ENCODE peak calls at places on chromosomes 7 and 10, in four cellular contexts. P, J, O and M are unnamed samples.

GRCh38 chr10:3757250-3757637 is 27.8 kb downstream of the KLF6 start:
- DNase-seq in J (no peak), O (no peak), P (no peak), M (no peak)

GRCh38 chr7:35747611-35748010 is 52.7 kb upstream of the HERPUD2 start:
- DNase-seq in J (no peak), O (peak), P (no peak), M (no peak)

GRCh38 chr7:52085610-52086009 is 769.0 kb upstream of the COBL start:
- DNase-seq in J (no peak), P (no peak), O (no peak), M (no peak)

GRCh38 chr10:74177140-74177677 is 26.2 kb downstream of the ADK start:
- DNase-seq in O (peak), P (peak), J (no peak), M (no peak)

GRCh38 chr7:30923009-30923773 is 11.5 kb downstream of the AQP1 start:
- DNase-seq in J (no peak), O (no peak), P (no peak), M (no peak)

GRCh38 chr7:38756521-38756920 is 125.3 kb upstream of the AMPH start:
- DNase-seq in P (no peak), J (no peak), O (peak), M (no peak)

GRCh38 chr7:34928560-34928959 is 108.7 kb downstream of the DPY19L1 start:
- DNase-seq in P (no peak), O (no peak), J (no peak), M (no peak)

GRCh38 chr10:112815238-112816032 is 134.6 kb upstream of the TCF7L2 start:
- DNase-seq in P (peak), O (peak), J (no peak), M (peak)

GRCh38 chr10:17685227-17685840 is 41.4 kb downstream of the STAM start:
- DNase-seq in P (no peak), O (no peak), J (peak), M (no peak)

GRCh38 chr7:71016387-71016786 is 115.6 kb upstream of the GALNT17 start:
- DNase-seq in P (no peak), J (no peak), O (no peak), M (no peak)

GRCh38 chr10:127174866-127175265 is 21.5 kb downstream of the INSYN2A start:
- DNase-seq in P (no peak), J (no peak), O (no peak), M (no peak)

GRCh38 chr7:69599879-69600764 is 1.8 kb downstream of the AUTS2 start:
- DNase-seq in O (peak), J (peak), P (no peak), M (no peak)

GRCh38 chr10:60964257-60965235 is 20.6 kb upstream of the RHOBTB1 start:
- DNase-seq in J (no peak), P (peak), O (peak), M (peak)

GRCh38 chr7:129162732-129163131 is 18.2 kb downstream of the TSPAN33 start:
- DNase-seq in P (peak), J (no peak), O (no peak), M (no peak)

GRCh38 chr7:112547916-112548315 is 67.1 kb downstream of the LSMEM1 start:
- DNase-seq in J (no peak), P (peak), O (no peak), M (no peak)

GRCh38 chr7:105654994-105655900 is 74.0 kb upstream of the EFCAB10 start:
- DNase-seq in O (peak), J (no peak), P (peak), M (peak)

GRCh38 chr7:12630615-12630884 is 56.9 kb upstream of the ARL4A start:
- DNase-seq in O (no peak), P (no peak), J (no peak), M (no peak)

GRCh38 chr10:11899067-11899876 is 76.1 kb downstream of the PROSER2 start:
- DNase-seq in O (no peak), P (no peak), J (no peak), M (no peak)

GRCh38 chr10:30114401-30114800 is 55.0 kb upstream of the JCAD start:
- DNase-seq in O (no peak), J (no peak), P (no peak), M (no peak)

GRCh38 chr10:56269181-56269580 is 91.9 kb downstream of the ZWINT start:
- DNase-seq in J (no peak), O (no peak), P (no peak), M (no peak)

GRCh38 chr7:12771378-12771877 is 84.0 kb downstream of the ARL4A start:
- DNase-seq in O (peak), P (no peak), J (no peak), M (no peak)

GRCh38 chr7:46969303-46970130 is 612.4 kb downstream of the TNS3 start:
- DNase-seq in P (peak), O (peak), J (no peak), M (peak)

GRCh38 chr10:71397340-71398212 is 856 bp downstream of the CDH23 start:
- DNase-seq in J (no peak), P (no peak), O (no peak), M (no peak)

GRCh38 chr10:69130251-69130650 is 6.3 kb downstream of the VPS26A start:
- DNase-seq in P (peak), J (no peak), O (peak), M (no peak)

GRCh38 chr10:42801135-42801534 is 18.5 kb downstream of the BMS1 start:
- DNase-seq in P (no peak), O (no peak), J (no peak), M (no peak)

GRCh38 chr10:74190494-74190893 is 39.5 kb downstream of the ADK start:
- DNase-seq in P (peak), J (no peak), O (peak), M (no peak)

GRCh38 chr7:129213828-129214227 is 11.0 kb upstream of the AHCYL2 start:
- DNase-seq in O (no peak), J (no peak), P (peak), M (no peak)

GRCh38 chr7:69545175-69545574 is 53.1 kb upstream of the AUTS2 start:
- DNase-seq in J (peak), P (no peak), O (no peak), M (no peak)

GRCh38 chr10:65581426-65582026 is 1344.3 kb upstream of the LRRTM3 start:
- DNase-seq in P (no peak), O (no peak), J (no peak), M (no peak)

GRCh38 chr7:123635551-123636359 is 19.9 kb upstream of the LMOD2 start:
- DNase-seq in J (no peak), O (peak), P (peak), M (peak)

GRCh38 chr10:93894516-93895378 is 969 bp downstream of the SLC35G1 start:
- DNase-seq in P (no peak), J (peak), O (peak), M (no peak)

GRCh38 chr7:36984051-36984492 is 259.8 kb upstream of the AOAH start:
- DNase-seq in J (no peak), P (no peak), O (no peak), M (no peak)

GRCh38 chr10:2202401-2202800 is 465.1 kb upstream of the ADARB2 start:
- DNase-seq in J (no peak), O (no peak), P (peak), M (no peak)